ENCODE peak calls at places on chromosomes 16 and 17, in six cellular contexts. G is ascending aorta, H is heart left ventricle, E is IMR-90, D is mammary epithelial cell, Q is endodermal cell. I is an unnamed sample.

GRCh38 chr16:63749256-63749655 is 1372.6 kb downstream of the CDH11 start:
- DNase-seq in G (no peak), H (no peak), E (no peak), D (no peak), Q (no peak), I (no peak)

GRCh38 chr16:1082952-1083675 is 10.6 kb downstream of the SSTR5 start:
- DNase-seq in G (no peak), H (no peak), E (no peak), D (peak; percentile 29), Q (no peak), I (no peak)

GRCh38 chr16:89831810-89832328 is 3.6 kb downstream of the SPIRE2 start:
- DNase-seq in G (no peak), H (peak; percentile 24), E (no peak), D (no peak), Q (no peak), I (no peak)

GRCh38 chr17:67546578-67547527 is 169.8 kb downstream of the PITPNC1 start:
- DNase-seq in G (peak; percentile 65), H (peak; percentile 55), E (peak; percentile 71), D (no peak), Q (peak; percentile 67), I (peak; percentile 39)

GRCh38 chr17:354651-355556 is 2.3 kb upstream of the RPH3AL start:
- DNase-seq in G (no peak), H (peak; percentile 21), E (no peak), D (no peak), Q (no peak), I (no peak)

GRCh38 chr17:74877592-74878543 is 5.1 kb upstream of the FDXR start:
- DNase-seq in G (no peak), H (peak; percentile 51), E (no peak), D (peak; percentile 71), Q (no peak), I (peak; percentile 83)

GRCh38 chr17:75249564-75249963 is 11.8 kb downstream of the GGA3 start:
- DNase-seq in G (no peak), H (no peak), E (no peak), D (no peak), Q (no peak), I (no peak)

GRCh38 chr17:69961488-69962145 is 113.4 kb upstream of the KCNJ16 start:
- DNase-seq in G (no peak), H (peak; percentile 55), E (peak; percentile 47), D (no peak), Q (peak; percentile 82), I (peak; percentile 47)

GRCh38 chr16:55346475-55346874 is 22.5 kb downstream of the IRX6 start:
- DNase-seq in G (no peak), H (no peak), E (no peak), D (no peak), Q (no peak), I (no peak)
- H3K27ac ChIP-seq in G (no peak overlapping the region), H (no peak overlapping the region), E (no peak overlapping the region), D (no peak overlapping the region), Q (no peak overlapping the region), I (no peak overlapping the region)

DNA sequence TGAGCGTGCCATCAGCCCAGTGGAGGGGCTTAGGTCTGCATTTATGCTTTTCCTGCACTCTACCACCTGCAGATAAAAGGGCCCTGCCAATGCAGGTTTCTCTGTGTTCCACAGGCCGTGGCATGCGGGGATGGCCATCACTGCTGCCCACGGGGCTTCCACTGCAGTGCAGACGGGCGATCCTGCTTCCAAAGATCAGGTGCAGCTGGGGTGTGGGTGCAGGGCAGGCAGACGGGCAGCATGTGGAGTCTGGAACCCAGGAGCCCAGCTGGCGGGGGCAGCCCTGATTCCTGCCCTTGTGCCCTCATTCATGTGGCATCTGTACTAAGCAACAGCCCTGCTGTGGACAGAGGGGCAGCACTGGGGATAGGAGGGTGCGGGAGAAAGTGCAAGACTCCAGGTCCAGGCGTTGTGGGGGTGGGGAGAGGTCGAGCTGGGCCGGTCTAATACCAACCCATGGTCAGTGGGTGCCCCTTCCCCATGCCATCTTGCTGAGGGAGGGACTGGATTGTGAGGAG is 4.5 kb downstream of the GRN start:
- DNase-seq in G (no peak), H (no peak), E (no peak), D (no peak), Q (no peak), I (no peak)
- H3K4me1 ChIP-seq in G (no peaks in the 10 kb centered on the region), H (peaks cover 40% of the 10 kb centered on the region), E (peaks cover 4% of the 10 kb centered on the region), D (peaks cover 26% of the 10 kb centered on the region), Q (no peaks in the 10 kb centered on the region), I (peaks cover 6% of the 10 kb centered on the region)

GRCh38 chr16:3223913-3224515 is 10.9 kb downstream of the ZNF200 start:
- DNase-seq in G (no peak), H (no peak), E (no peak), D (no peak), Q (no peak), I (no peak)
- H3K9me3 ChIP-seq in G (peaks cover 64% of the 10 kb centered on the region), H (peaks cover 11% of the 10 kb centered on the region), E (peaks cover 60% of the 10 kb centered on the region), D (peaks cover 40% of the 10 kb centered on the region), Q (peaks cover 74% of the 10 kb centered on the region), I (peaks cover 15% of the 10 kb centered on the region)

GRCh38 chr17:2502911-2503580 is 8.6 kb downstream of the METTL16 start:
- DNase-seq in G (no peak), H (no peak), E (no peak), D (no peak), Q (peak; percentile 6), I (no peak)
- H3K27ac ChIP-seq in G (no peak overlapping the region), H (no peak overlapping the region), E (no peak overlapping the region), D (no peak overlapping the region), Q (no peak overlapping the region), I (no peak overlapping the region)

GRCh38 chr16:2663553-2664521 is 18.5 kb upstream of the KCTD5 start:
- DNase-seq in G (no peak), H (no peak), E (no peak), D (peak; percentile 92), Q (no peak), I (no peak)

DNA sequence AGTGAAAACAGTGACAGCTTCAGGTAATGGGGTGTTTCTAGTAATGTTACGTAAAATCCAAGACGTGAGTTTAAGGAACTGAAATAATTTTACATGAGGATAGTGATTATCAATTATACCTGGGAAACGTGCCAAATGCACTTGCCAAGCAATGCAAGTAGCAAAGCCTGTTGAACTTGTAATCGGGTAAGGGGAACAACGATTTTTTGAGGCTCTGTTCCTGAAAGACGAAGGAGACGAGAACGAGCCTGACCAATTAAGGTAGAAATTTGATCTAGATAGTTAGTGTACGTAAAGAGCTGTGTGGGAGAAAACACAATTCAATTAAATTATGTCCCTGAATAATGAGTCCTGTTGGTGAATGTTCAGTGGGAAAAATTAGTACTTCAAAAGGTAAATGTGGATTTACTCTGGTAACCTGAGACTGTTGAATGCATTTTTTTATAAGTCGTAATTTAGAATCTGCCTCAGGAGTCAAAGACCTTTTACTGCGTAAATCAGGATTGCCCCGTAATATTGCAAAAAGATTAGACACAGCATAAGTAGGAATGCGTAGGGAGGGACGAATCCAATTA is 17.7 kb upstream of the KCTD5 start:
- DNase-seq in G (no peak), H (no peak), E (no peak), D (no peak), Q (no peak), I (no peak)
- H3K4me1 ChIP-seq in G (no peaks in the 10 kb centered on the region), H (peaks cover 14% of the 10 kb centered on the region), E (no peaks in the 10 kb centered on the region), D (no peaks in the 10 kb centered on the region), Q (peaks cover 10% of the 10 kb centered on the region), I (no peaks in the 10 kb centered on the region)

GRCh38 chr17:82943339-82943738 is 103.5 kb upstream of the ZNF750 start:
- DNase-seq in G (no peak), H (no peak), E (no peak), D (no peak), Q (no peak), I (no peak)

GRCh38 chr17:82943751-82944150 is 103.9 kb upstream of the ZNF750 start:
- DNase-seq in G (no peak), H (no peak), E (no peak), D (no peak), Q (no peak), I (no peak)

GRCh38 chr17:82947051-82947991 is 107.5 kb upstream of the ZNF750 start:
- DNase-seq in G (no peak), H (no peak), E (no peak), D (no peak), Q (no peak), I (no peak)

GRCh38 chr17:82946081-82946480 is 106.3 kb upstream of the ZNF750 start:
- DNase-seq in G (no peak), H (no peak), E (no peak), D (no peak), Q (no peak), I (no peak)

GRCh38 chr17:82944990-82945389 is 105.2 kb upstream of the ZNF750 start:
- DNase-seq in G (no peak), H (no peak), E (no peak), D (no peak), Q (no peak), I (no peak)
- H3K9me3 ChIP-seq in G (peaks cover 32% of the 10 kb centered on the region), H (peaks cover 6% of the 10 kb centered on the region), E (peaks cover 49% of the 10 kb centered on the region), D (peaks cover 40% of the 10 kb centered on the region), Q (peaks cover 70% of the 10 kb centered on the region), I (no peaks in the 10 kb centered on the region)

GRCh38 chr17:17026163-17026562 is 16.1 kb upstream of the MPRIP start:
- DNase-seq in G (no peak), H (no peak), E (no peak), D (no peak), Q (peak; percentile 60), I (peak; percentile 70)
- H3K27ac ChIP-seq in G (no peak overlapping the region), H (no peak overlapping the region), E (no peak overlapping the region), D (no peak overlapping the region), Q (no peak overlapping the region), I (no peak overlapping the region)

GRCh38 chr17:50957600-50958575 is 91.7 kb upstream of the TOB1 start:
- DNase-seq in G (no peak), H (no peak), E (no peak), D (no peak), Q (no peak), I (no peak)
- H3K4me1 ChIP-seq in G (peaks cover 7% of the 10 kb centered on the region), H (peaks cover 39% of the 10 kb centered on the region), E (peaks cover 18% of the 10 kb centered on the region), D (peaks cover 33% of the 10 kb centered on the region), Q (peaks cover 10% of the 10 kb centered on the region), I (peaks cover 10% of the 10 kb centered on the region)